ENCODE peak calls at places on chromosomes 1 and 21, in seven cellular contexts. Q is psoas muscle; F is A549; R is stimulated activated CD4-positive, alpha-beta T cell treated with anti-CD3 and anti-CD28 coated beads, TNF-alpha, amount 100 ng/mL, for 4 hours; M is activated CD4-positive, alpha-beta T cell treated with anti-CD3 and anti-CD28 coated beads, Interleukin-2, amount 10 ng/mL, durations not matched to agents 7 days and 5 days; V is kidney; N is foreskin fibroblast. E is an unnamed sample.

GRCh38 chr1:227316941-227317540 is 1.3 kb downstream of the CDC42BPA start:
- DNase-seq in Q (no peak), F (peak; percentile 28), R (no peak), M (no peak), V (no peak), N (no peak), E (no peak)

GRCh38 chr1:232282541-232282940 is 347.4 kb downstream of the SIPA1L2 start:
- DNase-seq in Q (no peak), F (no peak), R (no peak), M (no peak), V (no peak), N (no peak), E (no peak)

GRCh38 chr1:156214024-156214748 is 1.4 kb downstream of the PMF1 start:
- DNase-seq in Q (no peak), F (peak; percentile 47), R (no peak), M (no peak), V (no peak), N (no peak), E (no peak)

GRCh38 chr1:31336687-31337467 is 36.0 kb downstream of the FABP3 start:
- DNase-seq in Q (no peak), F (no peak), R (no peak), M (no peak), V (no peak), N (no peak), E (no peak)

GRCh38 chr1:223771469-223771813 is 59.1 kb downstream of the CAPN2 start:
- DNase-seq in Q (no peak), F (no peak), R (no peak), M (no peak), V (no peak), N (no peak), E (no peak)

GRCh38 chr1:197922070-197922390 is 4.9 kb downstream of the LHX9 start:
- DNase-seq in Q (no peak), F (no peak), R (no peak), M (no peak), V (no peak), N (no peak), E (no peak)

GRCh38 chr1:179083031-179083345 is 1.1 kb downstream of the TOR3A start:
- DNase-seq in Q (no peak), F (no peak), R (no peak), M (peak; percentile 31), V (no peak), N (no peak), E (no peak)

GRCh38 chr1:241939798-241940197 is 17.8 kb upstream of the BECN2 start:
- DNase-seq in Q (no peak), F (no peak), R (no peak), M (no peak), V (no peak), N (peak; percentile 39), E (no peak)

GRCh38 chr1:180130651-180131050 is 24.0 kb upstream of the QSOX1 start:
- DNase-seq in Q (no peak), F (no peak), R (no peak), M (no peak), V (no peak), N (no peak), E (no peak)

GRCh38 chr1:173342766-173343165 is 134.4 kb upstream of the PRDX6 start:
- DNase-seq in Q (no peak), F (no peak), R (no peak), M (no peak), V (no peak), N (peak; percentile 38), E (no peak)

GRCh38 chr1:244154882-244155531 is 103.9 kb downstream of the ZBTB18 start:
- DNase-seq in Q (peak; percentile 40), F (no peak), R (no peak), M (no peak), V (no peak), N (no peak), E (no peak)

GRCh38 chr1:94017155-94017829 is 103.7 kb downstream of the ABCA4 start:
- DNase-seq in Q (no peak), F (no peak), R (no peak), M (peak; percentile 60), V (no peak), N (no peak), E (no peak)

GRCh38 chr1:45815667-45816458 is 12.5 kb downstream of the MAST2 start:
- DNase-seq in Q (no peak), F (no peak), R (no peak), M (no peak), V (no peak), N (peak; percentile 58), E (no peak)

GRCh38 chr1:50415235-50416149 is 7.8 kb downstream of the DMRTA2 start:
- DNase-seq in Q (no peak), F (no peak), R (no peak), M (no peak), V (no peak), N (no peak), E (no peak)

GRCh38 chr1:25433389-25434186 is 2.9 kb downstream of the MACO1 start:
- DNase-seq in Q (no peak), F (no peak), R (no peak), M (no peak), V (no peak), N (no peak), E (no peak)

GRCh38 chr1:66298427-66298826 is 235.5 kb upstream of the SGIP1 start:
- DNase-seq in Q (no peak), F (no peak), R (no peak), M (no peak), V (no peak), N (no peak), E (no peak)

GRCh38 chr1:17948594-17948993 is 159.0 kb upstream of the IGSF21 start:
- DNase-seq in Q (no peak), F (no peak), R (no peak), M (no peak), V (no peak), N (no peak), E (no peak)

GRCh38 chr1:223515416-223515815 is 122.2 kb downstream of the CCDC185 start:
- DNase-seq in Q (no peak), F (no peak), R (no peak), M (peak; percentile 66), V (no peak), N (no peak), E (no peak)

GRCh38 chr1:21670059-21670881 is 1.1 kb upstream of the RAP1GAP start:
- DNase-seq in Q (no peak), F (no peak), R (no peak), M (no peak), V (no peak), N (no peak), E (no peak)

GRCh38 chr1:100411574-100411973 is 59.3 kb downstream of the CDC14A start:
- DNase-seq in Q (no peak), F (no peak), R (no peak), M (no peak), V (no peak), N (no peak), E (no peak)

GRCh38 chr21:41659791-41660560 is 106.9 kb downstream of the RIPK4 start:
- DNase-seq in Q (peak; percentile 43), F (peak; percentile 63), R (no peak), M (no peak), V (peak; percentile 81), N (no peak), E (no peak)

GRCh38 chr1:150869683-150870082 is 6.7 kb downstream of the ARNT start:
- DNase-seq in Q (no peak), F (no peak), R (no peak), M (no peak), V (no peak), N (no peak), E (no peak)

GRCh38 chr1:151145158-151146071 is 1.0 kb downstream of the SEMA6C start:
- DNase-seq in Q (no peak), F (no peak), R (no peak), M (no peak), V (peak; percentile 79), N (no peak), E (peak; percentile 9)

GRCh38 chr1:228898582-228898992 is 163.3 kb downstream of the RHOU start:
- DNase-seq in Q (no peak), F (no peak), R (no peak), M (no peak), V (no peak), N (no peak), E (no peak)

GRCh38 chr1:169486281-169486904 is 649 bp upstream of the SLC19A2 start:
- DNase-seq in Q (no peak), F (no peak), R (no peak), M (no peak), V (no peak), N (peak; percentile 68), E (no peak)

GRCh38 chr1:231799363-231799986 is 172.9 kb downstream of the DISC1 start:
- DNase-seq in Q (no peak), F (no peak), R (no peak), M (no peak), V (no peak), N (no peak), E (no peak)

GRCh38 chr1:101431956-101432510 is 195.2 kb downstream of the S1PR1 start:
- DNase-seq in Q (no peak), F (no peak), R (no peak), M (no peak), V (no peak), N (no peak), E (no peak)

GRCh38 chr1:154407021-154407865 is 2.1 kb downstream of the IL6R start:
- DNase-seq in Q (no peak), F (no peak), R (no peak), M (peak; percentile 26), V (no peak), N (no peak), E (no peak)

GRCh38 chr1:54404939-54405880 is 984 bp downstream of the SSBP3 start:
- DNase-seq in Q (peak; percentile 31), F (no peak), R (no peak), M (peak; percentile 14), V (peak; percentile 85), N (no peak), E (no peak)

E was measured in NCI-H2029.